ENCODE peak calls at places on chromosomes 12 and 14, in five cellular contexts. Y is effector memory CD8-positive, alpha-beta T cell; V is left cardiac atrium; O is EL; R is activated T-helper 1 cell treated with anti-CD3 and anti-CD28 coated beads, Interleukin-12 subunit alpha, Interleukin-12 subunit beta, Interleukin-2, Interleukin-4 antibody, amounts not matched to agents 30 ng/mL and 10 ng/mL and 1 ng/mL, durations not matched to agents 14 hours and 24 hours and 36 hours. W is an unnamed sample.

GRCh38 chr12:9132008-9132535 is 16.4 kb upstream of the A2M start:
- DNase-seq in V (no peak), O (no peak), Y (no peak), R (no peak), W (no peak)

GRCh38 chr12:30090258-30090657 is 306.5 kb upstream of the TMTC1 start:
- DNase-seq in O (no peak), R (no peak), V (no peak), Y (no peak), W (no peak)

GRCh38 chr12:45223868-45224267 is 8.0 kb downstream of the ANO6 start:
- DNase-seq in V (no peak), Y (no peak), R (no peak), O (no peak), W (no peak)

GRCh38 chr12:26276709-26277108 is 81.3 kb downstream of the SSPN start:
- DNase-seq in V (no peak), O (peak; percentile 41), R (no peak), Y (no peak), W (no peak)

GRCh38 chr12:7123806-7124519 is 4.7 kb downstream of the RBP5 start:
- DNase-seq in Y (no peak), R (no peak), V (no peak), O (no peak), W (no peak)

GRCh38 chr12:93299262-93299846 is 78.4 kb upstream of the NUDT4 start:
- DNase-seq in O (no peak), Y (no peak), V (no peak), R (no peak), W (no peak)

GRCh38 chr14:44847910-44848309 is 113.8 kb downstream of the KLHL28 start:
- DNase-seq in Y (no peak), V (no peak), O (peak; percentile 15), R (no peak), W (peak; percentile 41)

GRCh38 chr12:5428332-5429221 is 3.3 kb upstream of the NTF3 start:
- DNase-seq in Y (no peak), R (no peak), V (no peak), O (peak; percentile 63), W (peak; percentile 75)

GRCh38 chr14:49581209-49581960 is 4.8 kb downstream of the RPS29 start:
- DNase-seq in Y (no peak), R (no peak), O (no peak), V (no peak), W (no peak)

GRCh38 chr14:22472935-22473854 is 115.8 kb downstream of the DAD1 start:
- DNase-seq in V (no peak), O (peak; percentile 41), Y (no peak), R (no peak), W (peak; percentile 25)

GRCh38 chr12:76259071-76259470 is 89.1 kb downstream of the BBS10 start:
- DNase-seq in R (no peak), Y (no peak), V (no peak), O (peak; percentile 50), W (peak; percentile 44)

GRCh38 chr12:31928246-31929139 is 30.7 kb upstream of the RESF1 start:
- DNase-seq in Y (no peak), O (no peak), R (peak; percentile 12), V (no peak), W (no peak)

GRCh38 chr14:102013669-102014200 is 49.4 kb downstream of the DYNC1H1 start:
- DNase-seq in R (no peak), Y (no peak), O (no peak), V (no peak), W (no peak)

GRCh38 chr12:54419088-54419887 is at the start of gene ITGA5:
- DNase-seq in R (no peak), O (peak; percentile 84), Y (no peak), V (peak; percentile 90), W (peak; percentile 69)

GRCh38 chr12:12901158-12901791 is 9.9 kb downstream of the GPRC5A start:
- DNase-seq in Y (no peak), O (peak; percentile 93), V (peak; percentile 45), R (no peak), W (peak; percentile 94)

GRCh38 chr14:92786427-92786756 is 7.7 kb upstream of the GOLGA5 start:
- DNase-seq in R (no peak), V (no peak), Y (no peak), O (no peak), W (no peak)

GRCh38 chr12:47903927-47904646 is 707 bp downstream of the VDR start:
- DNase-seq in R (peak; percentile 64), Y (peak; percentile 15), V (peak; percentile 63), O (peak; percentile 87), W (peak; percentile 82)

W was measured in IMR-90.